ENCODE peak calls at places on chromosome 4, in seven cellular contexts. A is IMR-90, S is suprapubic skin, L is neural progenitor cell, X is heart right ventricle, M is sigmoid colon, J is transverse colon. D is an unnamed sample.

GRCh38 chr4:14924080-14924916 is 78.0 kb upstream of the CPEB2 start:
- DNase-seq in A (no peak), S (no peak), L (no peak), X (no peak), M (no peak), J (no peak), D (no peak)

GRCh38 chr4:141464366-141464765 is 172.0 kb upstream of the IL15 start:
- DNase-seq in A (no peak), S (no peak), L (no peak), X (no peak), M (no peak), J (no peak), D (no peak)

GRCh38 chr4:123631699-123632098 is 235.1 kb downstream of the SPRY1 start:
- DNase-seq in A (peak), S (no peak), L (no peak), X (no peak), M (no peak), J (no peak), D (no peak)

GRCh38 chr4:66216252-66216651 is 546.0 kb upstream of the EPHA5 start:
- DNase-seq in A (no peak), S (no peak), L (no peak), X (no peak), M (no peak), J (no peak), D (peak)

GRCh38 chr4:38452009-38452408 is 212.0 kb upstream of the KLF3 start:
- DNase-seq in A (no peak), S (no peak), L (no peak), X (no peak), M (no peak), J (no peak), D (no peak)

GRCh38 chr4:86333236-86333635 is 26.6 kb downstream of the MAPK10 start:
- DNase-seq in A (no peak), S (no peak), L (no peak), X (no peak), M (no peak), J (no peak), D (no peak)

GRCh38 chr4:19254476-19254875 is 997.2 kb upstream of the SLIT2 start:
- DNase-seq in A (no peak), S (no peak), L (no peak), X (no peak), M (no peak), J (no peak), D (no peak)

GRCh38 chr4:146654976-146655761 is 16.5 kb downstream of the POU4F2 start:
- DNase-seq in A (peak), S (no peak), L (peak), X (no peak), M (no peak), J (no peak), D (no peak)

GRCh38 chr4:108355523-108356208 is 186.9 kb upstream of the LEF1 start:
- DNase-seq in A (no peak), S (no peak), L (no peak), X (no peak), M (no peak), J (no peak), D (no peak)

GRCh38 chr4:140315970-140316369 is 57.5 kb upstream of the SCOC start:
- DNase-seq in A (no peak), S (no peak), L (peak), X (no peak), M (no peak), J (no peak), D (no peak)

GRCh38 chr4:39655206-39655605 is 16.5 kb upstream of the SMIM14 start:
- DNase-seq in A (peak), S (no peak), L (no peak), X (no peak), M (no peak), J (no peak), D (no peak)

GRCh38 chr4:122826596-122827257 is at the start of gene FGF2:
- DNase-seq in A (peak), S (peak), L (peak), X (peak), M (peak), J (peak), D (no peak)

GRCh38 chr4:10085386-10085785 is 31.2 kb downstream of the WDR1 start:
- DNase-seq in A (no peak), S (peak), L (no peak), X (no peak), M (peak), J (peak), D (no peak)

GRCh38 chr4:119646347-119647071 is 17.9 kb upstream of the PDE5A start:
- DNase-seq in A (peak), S (no peak), L (no peak), X (peak), M (peak), J (peak), D (no peak)

DNA sequence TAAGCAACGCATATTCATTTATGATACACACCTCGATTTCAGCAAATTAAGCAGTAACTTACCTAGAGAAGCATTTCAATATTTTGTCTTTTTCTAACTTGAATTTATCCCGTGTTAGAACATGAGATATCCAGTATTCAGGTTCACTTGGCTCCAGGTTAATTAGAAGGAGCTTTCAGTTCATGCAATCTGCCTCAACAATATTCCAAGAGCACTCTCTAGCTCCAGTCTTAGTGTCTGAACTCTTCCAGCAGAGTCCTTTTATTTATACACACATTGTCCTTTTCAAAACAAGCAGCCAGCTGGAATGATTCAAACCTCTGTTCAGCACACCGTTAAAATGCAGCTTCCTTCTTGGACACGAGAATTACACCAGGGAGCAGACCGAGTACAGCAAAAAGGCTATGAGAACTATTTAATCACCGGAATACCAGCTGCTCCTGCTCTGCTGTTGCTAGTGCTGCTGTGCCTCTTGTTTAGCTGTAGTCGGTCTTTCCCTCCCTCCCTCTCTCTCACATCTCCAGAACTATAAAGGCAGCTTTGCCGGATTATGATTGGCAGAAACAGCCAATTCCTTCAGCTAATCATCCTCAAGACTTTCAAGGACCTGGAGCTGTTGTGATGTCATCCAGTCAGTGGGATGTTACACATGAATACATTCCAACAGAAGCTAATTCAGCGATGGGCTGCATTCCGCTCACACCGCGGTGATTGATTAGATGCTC is at the start of gene NDST4:
- DNase-seq in A (no peak), S (no peak), L (peak), X (no peak), M (no peak), J (no peak), D (no peak)
- H3K27ac ChIP-seq in A (no peak), S (no peak), L (peak), X (no peak), M (no peak), J (no peak), D (no peak)

DNA sequence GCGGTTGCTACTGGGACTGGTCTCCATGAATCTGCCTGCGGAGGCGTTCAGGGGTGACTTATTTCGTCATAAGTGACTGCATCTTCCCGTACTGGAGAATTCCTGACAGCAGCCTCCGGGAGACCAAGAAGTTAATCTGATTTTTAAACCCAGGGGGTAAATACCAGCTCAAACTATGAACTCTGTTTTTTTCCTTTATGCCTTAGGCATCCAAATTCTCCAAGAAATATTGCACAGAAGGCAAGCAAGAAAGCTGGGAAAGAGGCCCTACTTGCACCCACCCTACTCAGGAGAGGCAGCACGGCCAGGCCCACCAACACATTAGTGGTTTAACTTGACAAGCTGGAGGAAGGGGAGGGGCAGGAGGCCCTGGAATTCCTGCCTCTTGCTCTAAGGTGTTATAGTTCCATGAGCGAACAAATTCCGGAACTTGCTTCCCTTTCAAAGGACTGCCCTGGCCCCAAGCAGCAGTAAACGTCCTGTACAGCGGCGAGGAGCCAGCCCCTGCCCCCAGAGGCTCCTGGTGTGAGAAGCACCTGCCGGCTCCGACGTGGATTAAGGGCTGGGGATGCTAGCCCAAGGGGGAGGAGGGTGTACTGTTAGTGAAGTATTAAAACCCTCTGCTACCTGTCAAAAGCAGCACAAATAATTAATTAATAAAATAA is 177.2 kb downstream of the AFAP1 start:
- DNase-seq in A (no peak), S (no peak), L (no peak), X (no peak), M (no peak), J (no peak), D (no peak)
- H3K27ac ChIP-seq in A (no peak), S (no peak), L (no peak), X (no peak), M (peak), J (peak), D (no peak)

GRCh38 chr4:6731301-6731641 is 15.3 kb downstream of the BLOC1S4 start:
- DNase-seq in A (no peak), S (no peak), L (no peak), X (no peak), M (no peak), J (no peak), D (no peak)
- H3K27ac ChIP-seq in A (no peak), S (peak), L (no peak), X (no peak), M (no peak), J (no peak), D (no peak)

DNA sequence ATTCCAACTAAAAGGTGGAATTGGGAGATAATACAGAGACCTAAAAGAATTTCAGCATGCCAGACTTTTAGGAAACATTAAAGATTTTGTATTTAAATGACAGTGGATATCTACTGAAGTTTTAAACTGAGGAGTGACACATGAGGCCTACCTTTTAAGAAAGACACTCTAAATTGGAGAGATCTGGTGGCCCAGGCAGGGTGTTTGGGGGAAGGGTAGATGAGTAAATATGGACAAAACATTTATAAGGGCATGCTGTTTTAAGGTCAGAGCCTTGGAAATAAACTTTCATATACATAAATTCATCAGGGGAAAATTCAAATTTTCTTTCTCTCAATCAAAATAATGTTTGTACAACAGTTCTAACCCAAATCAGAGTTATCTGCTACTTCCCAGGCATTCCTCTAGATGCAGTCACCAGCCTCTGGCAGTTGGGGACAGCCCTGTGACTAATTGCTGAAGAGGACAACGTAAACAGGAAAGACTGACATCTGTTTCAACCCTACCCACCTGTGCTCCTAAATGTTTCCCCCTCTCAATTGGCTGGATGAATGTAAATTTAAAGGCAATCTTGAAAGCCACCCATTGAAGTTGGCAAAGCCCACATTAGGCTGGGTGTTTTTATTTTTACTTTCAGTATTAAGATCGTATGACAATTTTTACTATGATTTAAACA is 1646.9 kb upstream of the ADGRL3 start:
- DNase-seq in A (no peak), S (no peak), L (no peak), X (no peak), M (no peak), J (no peak), D (peak)
- H3K27ac ChIP-seq in A (no peak), S (no peak), L (no peak), X (no peak), M (no peak), J (no peak), D (no peak)

DNA sequence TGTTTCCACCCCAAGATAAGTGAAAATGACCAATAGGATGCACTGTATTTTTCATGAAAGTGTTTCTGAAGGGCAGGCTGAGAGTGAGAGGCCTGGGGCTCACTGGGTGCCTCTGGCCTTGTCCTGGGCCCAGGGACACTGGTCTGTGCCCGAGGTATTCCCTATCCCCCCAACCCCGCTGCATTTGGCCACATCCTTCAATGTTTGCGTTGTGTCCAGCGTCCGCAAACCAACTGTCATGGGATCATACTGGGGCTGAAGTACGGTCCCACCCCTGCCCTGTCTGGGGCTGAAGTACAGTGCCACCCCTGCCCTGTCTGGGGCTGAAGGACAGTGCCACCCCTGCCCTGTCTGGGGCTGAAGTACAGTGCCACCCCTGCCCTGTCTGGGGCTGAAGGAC is 22.0 kb upstream of the MSANTD1 start:
- DNase-seq in A (no peak), S (no peak), L (no peak), X (no peak), M (no peak), J (no peak), D (no peak)
- H3K27ac ChIP-seq in A (no peak), S (no peak), L (no peak), X (peak), M (peak), J (peak), D (no peak)

GRCh38 chr4:125316391-125316780 is 1.6 kb downstream of the FAT4 start:
- DNase-seq in A (no peak), S (peak), L (peak), X (peak), M (no peak), J (peak), D (no peak)

GRCh38 chr4:125313497-125313896 is 1.3 kb upstream of the FAT4 start:
- DNase-seq in A (peak), S (no peak), L (peak), X (peak), M (peak), J (no peak), D (peak)

GRCh38 chr4:125314676-125315570 is at the start of gene FAT4:
- DNase-seq in A (peak), S (peak), L (peak), X (peak), M (peak), J (peak), D (peak)

GRCh38 chr4:125315571-125316390 is 1.0 kb downstream of the FAT4 start:
- DNase-seq in A (peak), S (peak), L (peak), X (peak), M (peak), J (peak), D (peak)

GRCh38 chr4:125313989-125314602 is 659 bp upstream of the FAT4 start:
- DNase-seq in A (peak), S (no peak), L (peak), X (peak), M (no peak), J (no peak), D (no peak)
- H3K27ac ChIP-seq in A (peak), S (peak), L (peak), X (peak), M (peak), J (peak), D (no peak)